ENCODE peak calls at places on chromosomes 11 and 22, in eight cellular contexts. C is A549, W is K562, J is H1, Y is ovary, T is stomach, O is GM12878, P is suprapubic skin. U is an unnamed sample.

GRCh38 chr11:130451261-130452019 is 3.0 kb downstream of the ADAMTS15 start:
- DNase-seq in W (no peak), Y (no peak), C (no peak), J (no peak), T (peak), P (no peak), O (no peak), U (no peak)

GRCh38 chr22:36481393-36482168 is at the start of gene TXN2:
- DNase-seq in Y (peak), P (peak), O (peak), C (peak), W (peak), J (peak), T (peak), U (peak)

GRCh38 chr11:10478574-10479550 is 23.8 kb downstream of the AMPD3 start:
- DNase-seq in P (peak), Y (no peak), J (no peak), C (no peak), T (no peak), W (no peak), O (no peak), U (no peak)

GRCh38 chr11:63250162-63251050 is 7.0 kb upstream of the SLC22A25 start:
- DNase-seq in J (no peak), W (no peak), O (no peak), P (no peak), Y (no peak), C (no peak), T (no peak), U (no peak)

GRCh38 chr11:131691558-131692041 is 321.2 kb downstream of the NTM start:
- DNase-seq in J (peak), T (no peak), O (no peak), C (no peak), P (no peak), W (peak), Y (no peak), U (no peak)

GRCh38 chr11:27701262-27702105 is 1.2 kb upstream of the BDNF start:
- DNase-seq in J (no peak), T (no peak), P (no peak), O (no peak), Y (peak), W (peak), C (peak), U (peak)

GRCh38 chr11:67304511-67305113 is 1.3 kb downstream of the SSH3 start:
- DNase-seq in T (no peak), P (peak), C (no peak), J (no peak), W (no peak), Y (no peak), O (no peak), U (peak)

GRCh38 chr11:71977743-71978418 is 20.8 kb upstream of the IL18BP start:
- DNase-seq in T (peak), O (peak), C (peak), W (peak), Y (peak), P (no peak), J (peak), U (peak)

GRCh38 chr11:75768909-75769771 is 562 bp downstream of the DGAT2 start:
- DNase-seq in Y (no peak), P (no peak), W (no peak), J (peak), T (no peak), C (no peak), O (no peak), U (no peak)

GRCh38 chr11:118607401-118608267 is at the start of gene PHLDB1:
- DNase-seq in P (peak), O (no peak), W (peak), J (peak), C (peak), T (peak), Y (peak), U (peak)

GRCh38 chr11:104705475-104706195 is 192.6 kb downstream of the CASP12 start:
- DNase-seq in P (no peak), C (no peak), W (no peak), O (peak), J (no peak), T (peak), Y (no peak), U (peak)

GRCh38 chr11:77040401-77040777 is 6.2 kb downstream of the B3GNT6 start:
- DNase-seq in P (peak), C (no peak), W (no peak), T (no peak), O (no peak), J (no peak), Y (no peak), U (no peak)

GRCh38 chr11:110747531-110747930 is 35.3 kb upstream of the ARHGAP20 start:
- DNase-seq in P (no peak), Y (no peak), J (no peak), W (no peak), O (no peak), T (no peak), C (no peak), U (no peak)

GRCh38 chr22:39205344-39206021 is 39.3 kb downstream of the PDGFB start:
- DNase-seq in Y (no peak), C (peak), T (no peak), J (no peak), W (peak), P (peak), O (no peak), U (no peak)

GRCh38 chr11:127345819-127346459 is 345.4 kb upstream of the KIRREL3 start:
- DNase-seq in C (peak), T (no peak), O (no peak), W (peak), P (no peak), Y (no peak), J (peak), U (no peak)

GRCh38 chr11:44957051-44957515 is 6.4 kb upstream of the TP53I11 start:
- DNase-seq in T (no peak), J (no peak), C (no peak), W (no peak), P (no peak), O (no peak), Y (peak), U (no peak)

GRCh38 chr22:17172172-17172833 is 13.2 kb upstream of the HDHD5 start:
- DNase-seq in O (no peak), T (no peak), Y (no peak), W (no peak), P (no peak), J (no peak), C (no peak), U (no peak)

GRCh38 chr11:118222437-118222836 is 2.4 kb downstream of the JAML start:
- DNase-seq in J (no peak), Y (no peak), P (no peak), W (no peak), T (no peak), C (no peak), O (no peak), U (no peak)

GRCh38 chr11:79419120-79419519 is 21.7 kb downstream of the TENM4 start:
- DNase-seq in O (no peak), J (no peak), P (no peak), T (peak), C (peak), Y (no peak), W (no peak), U (peak)

GRCh38 chr11:43486141-43486540 is 127.4 kb downstream of the TTC17 start:
- DNase-seq in O (no peak), P (no peak), W (peak), T (no peak), Y (no peak), J (no peak), C (no peak), U (no peak)

GRCh38 chr22:27800250-27801131 is 1.1 kb downstream of the MN1 start:
- DNase-seq in W (no peak), C (no peak), Y (peak), T (no peak), P (no peak), O (no peak), J (no peak), U (no peak)

GRCh38 chr11:7673724-7674434 is 579 bp upstream of the CYB5R2 start:
- DNase-seq in O (no peak), C (no peak), T (peak), J (peak), P (peak), W (peak), Y (peak), U (peak)

GRCh38 chr11:45264839-45265515 is 21.2 kb downstream of the SYT13 start:
- DNase-seq in J (no peak), O (no peak), Y (no peak), P (no peak), T (no peak), C (peak), W (peak), U (no peak)

GRCh38 chr22:37501610-37502341 is 15.6 kb upstream of the MFNG start:
- DNase-seq in C (peak), T (peak), O (no peak), J (no peak), Y (peak), P (no peak), W (peak), U (peak)

GRCh38 chr11:64672875-64673274 is 50.1 kb downstream of the NRXN2 start:
- DNase-seq in J (no peak), W (no peak), O (no peak), P (no peak), Y (no peak), T (no peak), C (no peak), U (no peak)

DNA sequence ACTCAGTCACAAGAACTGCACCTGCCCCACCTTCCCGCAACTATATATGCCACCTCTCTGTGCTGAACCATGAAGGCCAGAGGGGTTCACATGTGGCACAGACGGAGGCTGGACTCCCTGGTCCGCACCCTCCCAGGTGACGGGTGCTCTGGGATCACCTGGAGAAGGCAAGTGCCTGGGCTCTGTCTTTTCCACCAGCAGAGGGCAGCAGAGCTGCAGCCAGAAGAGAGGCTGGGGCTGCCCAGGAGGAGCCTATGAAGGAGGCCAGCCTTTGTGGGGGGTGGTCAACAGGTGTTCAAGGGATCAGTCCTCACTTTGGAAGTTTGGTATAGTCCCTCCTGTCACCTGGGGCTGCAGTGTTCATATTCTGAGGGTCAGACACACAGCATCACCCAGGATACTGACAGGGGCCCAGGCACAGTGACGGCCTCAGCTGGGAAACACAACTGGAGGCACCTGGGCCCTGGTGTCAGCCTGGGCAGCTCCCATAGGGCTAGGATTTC is 39.2 kb upstream of the IGLL5 start:
- DNase-seq in T (peak), O (no peak), P (no peak), Y (peak), C (peak), W (peak), J (peak), U (peak)
- TF ChIP-seq CTCF in T (peak), O (peak), P (peak), Y (peak), C (peak), W (no peak), J (peak), U (peak)

GRCh38 chr11:86087281-86087680 is 18.4 kb upstream of the PICALM start:
- DNase-seq in P (no peak), O (no peak), C (no peak), T (no peak), J (no peak), Y (no peak), W (no peak), U (no peak)

GRCh38 chr11:86091566-86091965 is 22.7 kb upstream of the PICALM start:
- DNase-seq in P (no peak), W (no peak), O (no peak), C (no peak), T (no peak), J (no peak), Y (no peak), U (no peak)

GRCh38 chr11:86091086-86091485 is 22.2 kb upstream of the PICALM start:
- DNase-seq in J (no peak), C (no peak), P (no peak), T (no peak), Y (no peak), O (no peak), W (no peak), U (no peak)

GRCh38 chr11:86089659-86090058 is 20.8 kb upstream of the PICALM start:
- DNase-seq in Y (no peak), J (no peak), P (no peak), C (no peak), W (no peak), O (no peak), T (no peak), U (no peak)
- TF ChIP-seq EP300 in Y (no peak), J (no peak), P (no peak), C (no peak), W (no peak), O (no peak), T (no peak), U (no peak)

DNA sequence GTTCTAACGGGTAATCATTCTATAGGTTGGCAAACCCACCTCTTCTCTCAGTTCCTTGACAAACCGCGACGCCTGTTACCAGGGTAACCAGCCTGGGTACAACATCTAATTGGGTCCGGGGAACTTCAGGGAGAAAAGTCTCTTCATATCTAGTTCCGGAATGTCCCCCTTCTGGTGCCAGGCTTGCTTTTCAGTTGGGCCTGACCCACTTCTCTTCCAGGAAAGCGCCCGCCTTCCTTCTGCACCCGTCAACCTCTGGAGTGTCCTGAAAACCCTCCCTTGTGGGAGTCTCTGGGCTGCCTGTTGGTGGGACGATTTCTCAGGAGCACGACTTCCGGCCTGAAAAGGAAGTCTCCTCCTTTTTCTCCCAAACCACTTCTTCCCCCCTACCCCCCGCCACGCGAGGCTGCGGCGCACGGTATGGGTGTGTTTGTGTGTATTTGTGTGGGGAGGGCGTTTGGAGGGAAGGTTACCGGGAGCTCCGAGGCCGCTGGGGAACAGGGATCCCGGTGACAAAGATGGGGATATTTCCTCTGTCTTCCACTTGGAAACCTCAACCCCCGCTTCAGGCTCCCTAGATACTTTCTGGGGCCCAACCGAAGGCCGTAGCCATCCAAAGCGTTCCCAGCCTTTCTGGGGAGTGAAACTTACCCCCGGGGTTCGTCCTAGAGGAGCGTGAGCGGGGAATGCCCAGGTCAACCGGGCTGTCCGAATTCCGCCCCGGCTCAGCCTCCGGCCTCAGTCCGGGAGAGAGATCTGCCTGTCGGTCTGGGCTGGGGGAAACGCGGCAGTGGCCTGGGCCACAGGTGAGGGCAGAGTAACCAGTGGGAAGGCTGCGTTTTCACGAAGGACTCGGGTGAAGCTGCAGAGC is at the start of the genes NKAPD1 and PIH1D2:
- DNase-seq in Y (peak), T (peak), C (peak), J (peak), W (peak), O (peak), P (peak), U (peak)
- TF ChIP-seq POLR2A in Y (no peak), T (no peak), C (peak), J (peak), W (peak), O (peak), P (no peak), U (peak)

GRCh38 chr11:69661413-69661715 is 13.8 kb downstream of the LTO1 start:
- DNase-seq in P (peak), W (no peak), Y (no peak), T (no peak), O (no peak), C (no peak), J (no peak), U (no peak)

GRCh38 chr11:69664103-69664775 is 10.9 kb downstream of the LTO1 start:
- DNase-seq in O (no peak), P (peak), T (no peak), J (no peak), W (no peak), C (no peak), Y (no peak), U (no peak)

GRCh38 chr11:69662806-69663205 is 12.3 kb downstream of the LTO1 start:
- DNase-seq in W (no peak), Y (no peak), P (peak), O (no peak), T (no peak), J (no peak), C (no peak), U (no peak)

GRCh38 chr11:69663326-69663725 is 11.8 kb downstream of the LTO1 start:
- DNase-seq in C (no peak), P (peak), Y (no peak), J (no peak), T (no peak), O (no peak), W (no peak), U (no peak)

DNA sequence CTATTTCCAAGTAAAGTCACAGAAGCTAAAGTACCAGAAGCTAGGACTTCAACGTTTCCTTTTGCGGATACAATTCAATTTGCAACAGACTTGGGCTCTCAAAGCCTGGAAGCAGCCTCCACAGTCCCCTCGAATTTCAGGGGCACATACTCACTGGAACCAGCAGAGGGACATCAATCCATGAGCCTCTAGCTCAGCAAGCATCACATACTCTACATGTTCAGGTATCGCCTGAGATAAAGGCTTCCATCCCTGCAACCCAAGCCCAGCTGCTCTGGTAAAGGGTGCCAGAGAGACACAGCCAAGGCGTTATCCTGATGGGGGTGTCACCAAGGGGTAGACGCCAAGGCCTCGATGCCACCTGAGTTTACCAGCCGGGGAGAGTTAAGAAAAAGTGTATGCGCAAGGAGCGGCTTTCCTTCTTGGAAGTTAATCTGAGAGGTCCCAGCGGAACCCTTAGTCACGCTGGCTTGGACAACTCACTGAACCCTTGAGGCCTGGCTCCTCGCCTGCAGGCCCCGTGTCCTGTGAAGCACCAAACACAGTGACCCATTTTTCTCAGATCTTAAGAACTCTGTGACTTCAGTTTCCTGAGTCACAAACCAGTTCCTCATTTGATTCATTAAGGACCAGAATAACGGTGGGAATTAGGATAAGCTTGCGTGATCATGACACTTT is 13.0 kb downstream of the LTO1 start:
- DNase-seq in W (no peak), O (no peak), Y (no peak), C (no peak), P (peak), J (no peak), T (no peak), U (no peak)
- TF ChIP-seq CTCF in W (no peak), O (no peak), Y (no peak), C (no peak), P (no peak), J (peak), T (no peak), U (no peak)

GRCh38 chr22:35303029-35303624 is 3.4 kb downstream of the TOM1 start:
- DNase-seq in T (no peak), P (peak), Y (no peak), J (no peak), O (no peak), W (no peak), C (no peak), U (no peak)

GRCh38 chr22:35299217-35299716 is 427 bp upstream of the TOM1 start:
- DNase-seq in W (no peak), J (no peak), P (no peak), Y (no peak), T (no peak), C (no peak), O (no peak), U (no peak)

GRCh38 chr22:35305525-35306070 is 5.9 kb downstream of the TOM1 start:
- DNase-seq in W (no peak), O (no peak), J (no peak), P (no peak), Y (no peak), T (no peak), C (no peak), U (no peak)

GRCh38 chr22:35299717-35300497 is at the start of gene TOM1:
- DNase-seq in C (peak), Y (peak), J (peak), T (peak), P (peak), O (peak), W (peak), U (peak)

GRCh38 chr22:35301370-35301874 is 1.7 kb downstream of the TOM1 start:
- DNase-seq in Y (no peak), C (peak), P (peak), T (no peak), W (peak), J (no peak), O (no peak), U (peak)
- TF ChIP-seq EP300 in Y (no peak), C (peak), P (no peak), T (no peak), W (no peak), J (no peak), O (no peak), U (no peak)

GRCh38 chr11:34155759-34156062 is 50.3 kb downstream of the NAT10 start:
- DNase-seq in O (no peak), C (no peak), T (no peak), Y (no peak), J (no peak), P (no peak), W (no peak), U (no peak)

GRCh38 chr11:34154059-34154875 is 48.8 kb downstream of the NAT10 start:
- DNase-seq in J (no peak), C (no peak), W (no peak), T (no peak), Y (no peak), O (peak), P (no peak), U (no peak)

GRCh38 chr11:34158661-34159060 is 53.2 kb downstream of the NAT10 start:
- DNase-seq in T (no peak), W (peak), P (no peak), J (no peak), Y (no peak), C (no peak), O (no peak), U (no peak)

GRCh38 chr11:34155057-34155758 is 49.8 kb downstream of the NAT10 start:
- DNase-seq in O (no peak), P (no peak), J (no peak), C (no peak), T (peak), Y (no peak), W (no peak), U (no peak)

DNA sequence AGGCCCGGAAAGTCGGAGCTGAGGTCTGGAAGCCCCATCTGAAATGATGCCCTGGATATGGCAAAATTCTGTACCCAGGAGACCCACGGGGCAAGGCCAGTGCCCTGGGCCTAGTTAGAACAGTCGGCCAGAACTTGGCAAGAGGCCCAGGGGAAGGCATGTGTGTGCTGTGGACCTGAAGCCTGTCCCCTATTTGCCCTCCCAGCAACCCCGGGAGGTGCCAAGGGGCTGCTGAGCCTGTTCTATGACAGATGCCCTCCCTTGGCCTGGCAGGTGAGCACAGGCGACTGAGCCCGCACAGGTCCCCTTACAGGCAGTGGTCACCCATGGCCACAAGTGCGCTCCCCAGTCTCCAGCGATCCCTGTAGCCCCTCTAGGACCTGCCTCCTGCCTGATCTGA is 51.7 kb downstream of the NAT10 start:
- DNase-seq in P (no peak), W (no peak), Y (no peak), T (no peak), J (no peak), O (no peak), C (no peak), U (no peak)
- TF ChIP-seq POLR2A in P (no peak), W (no peak), Y (no peak), T (no peak), J (no peak), O (no peak), C (no peak), U (no peak)